ENCODE peak calls at places on chromosomes 4 and X, in seven cellular contexts. One of them, this sample, is unnamed.

GRCh38 chr4:2942532-2943363 is 20.5 kb downstream of the NOP14 start:
- DNase-seq in psoas muscle: no peak
- DNase-seq in effector memory CD4-positive, alpha-beta T cell: no peak
- DNase-seq in PC-9: no peak
- DNase-seq in tibial nerve: no peak
- DNase-seq in tibial artery: no peak
- DNase-seq in testis: no peak
- DNase-seq in this sample: no peak

GRCh38 chrX:28223991-28224390 is 242.7 kb upstream of the DCAF8L1 start:
- DNase-seq in testis: no peak
- DNase-seq in tibial nerve: no peak
- DNase-seq in PC-9: no peak
- DNase-seq in tibial artery: no peak
- DNase-seq in effector memory CD4-positive, alpha-beta T cell: no peak
- DNase-seq in psoas muscle: no peak
- DNase-seq in this sample: no peak

GRCh38 chr4:185119927-185120630 is 23.0 kb upstream of the SLC25A4 start:
- DNase-seq in effector memory CD4-positive, alpha-beta T cell: no peak
- DNase-seq in psoas muscle: no peak
- DNase-seq in testis: no peak
- DNase-seq in tibial artery: no peak
- DNase-seq in PC-9: no peak
- DNase-seq in tibial nerve: no peak
- DNase-seq in this sample: no peak

GRCh38 chr4:106494066-106494465 is 125.5 kb upstream of the GIMD1 start:
- DNase-seq in tibial artery: no peak
- DNase-seq in effector memory CD4-positive, alpha-beta T cell: no peak
- DNase-seq in testis: no peak
- DNase-seq in tibial nerve: no peak
- DNase-seq in PC-9: no peak
- DNase-seq in psoas muscle: no peak
- DNase-seq in this sample: no peak

GRCh38 chr4:8706221-8707044 is 113.9 kb downstream of the CPZ start:
- DNase-seq in tibial artery: peak; percentile 9
- DNase-seq in testis: no peak
- DNase-seq in psoas muscle: no peak
- DNase-seq in tibial nerve: peak; percentile 4
- DNase-seq in effector memory CD4-positive, alpha-beta T cell: no peak
- DNase-seq in PC-9: no peak
- DNase-seq in this sample: peak; percentile 7

GRCh38 chr4:73822812-73823480 is 13.5 kb upstream of the CXCL6 start:
- DNase-seq in psoas muscle: no peak
- DNase-seq in tibial artery: no peak
- DNase-seq in effector memory CD4-positive, alpha-beta T cell: no peak
- DNase-seq in PC-9: no peak
- DNase-seq in testis: no peak
- DNase-seq in tibial nerve: no peak
- DNase-seq in this sample: no peak

GRCh38 chr4:3527914-3528876 is 4.0 kb downstream of the LRPAP1 start:
- DNase-seq in tibial nerve: no peak
- DNase-seq in PC-9: no peak
- DNase-seq in tibial artery: no peak
- DNase-seq in testis: no peak
- DNase-seq in psoas muscle: no peak
- DNase-seq in effector memory CD4-positive, alpha-beta T cell: no peak
- DNase-seq in this sample: no peak

GRCh38 chr4:8763966-8764901 is 107.4 kb downstream of the HMX1 start:
- DNase-seq in psoas muscle: no peak
- DNase-seq in tibial nerve: no peak
- DNase-seq in effector memory CD4-positive, alpha-beta T cell: no peak
- DNase-seq in testis: no peak
- DNase-seq in tibial artery: peak; percentile 9
- DNase-seq in PC-9: no peak
- DNase-seq in this sample: peak; percentile 2

GRCh38 chr4:180617203-180617602 is 1626.0 kb upstream of the TENM3 start:
- DNase-seq in tibial artery: no peak
- DNase-seq in effector memory CD4-positive, alpha-beta T cell: no peak
- DNase-seq in tibial nerve: no peak
- DNase-seq in testis: no peak
- DNase-seq in psoas muscle: no peak
- DNase-seq in PC-9: no peak
- DNase-seq in this sample: no peak

GRCh38 chr4:182938213-182938645 is 21.0 kb upstream of the DCTD start:
- DNase-seq in psoas muscle: peak; percentile 66
- DNase-seq in tibial nerve: peak; percentile 51
- DNase-seq in tibial artery: peak; percentile 61
- DNase-seq in effector memory CD4-positive, alpha-beta T cell: peak; percentile 35
- DNase-seq in testis: peak; percentile 77
- DNase-seq in PC-9: peak; percentile 76
- DNase-seq in this sample: peak; percentile 72

GRCh38 chr4:141768954-141769353 is 132.6 kb downstream of the IL15 start:
- DNase-seq in tibial artery: no peak
- DNase-seq in PC-9: no peak
- DNase-seq in tibial nerve: no peak
- DNase-seq in effector memory CD4-positive, alpha-beta T cell: no peak
- DNase-seq in psoas muscle: no peak
- DNase-seq in testis: no peak
- DNase-seq in this sample: no peak

GRCh38 chr4:25551608-25552007 is 104.0 kb upstream of the SLC34A2 start:
- DNase-seq in tibial nerve: no peak
- DNase-seq in tibial artery: no peak
- DNase-seq in PC-9: peak; percentile 7
- DNase-seq in effector memory CD4-positive, alpha-beta T cell: no peak
- DNase-seq in testis: no peak
- DNase-seq in psoas muscle: no peak
- DNase-seq in this sample: no peak

GRCh38 chr4:1012031-1012739 is 759 bp downstream of the FGFRL1 start:
- DNase-seq in tibial artery: no peak
- DNase-seq in testis: no peak
- DNase-seq in psoas muscle: peak; percentile 44
- DNase-seq in effector memory CD4-positive, alpha-beta T cell: peak; percentile 31
- DNase-seq in PC-9: peak; percentile 57
- DNase-seq in tibial nerve: peak; percentile 23
- DNase-seq in this sample: no peak

GRCh38 chrX:147550217-147550616 is 361.5 kb upstream of the FMR1 start:
- DNase-seq in PC-9: peak; percentile 3
- DNase-seq in tibial artery: no peak
- DNase-seq in effector memory CD4-positive, alpha-beta T cell: no peak
- DNase-seq in testis: peak; percentile 77
- DNase-seq in tibial nerve: no peak
- DNase-seq in psoas muscle: no peak
- DNase-seq in this sample: no peak

GRCh38 chr4:95627709-95628108 is 78.9 kb upstream of the UNC5C start:
- DNase-seq in testis: no peak
- DNase-seq in tibial artery: no peak
- DNase-seq in psoas muscle: no peak
- DNase-seq in tibial nerve: no peak
- DNase-seq in PC-9: no peak
- DNase-seq in effector memory CD4-positive, alpha-beta T cell: no peak
- DNase-seq in this sample: no peak

GRCh38 chr4:16790508-16790907 is 107.9 kb downstream of the LDB2 start:
- DNase-seq in tibial artery: no peak
- DNase-seq in testis: no peak
- DNase-seq in tibial nerve: no peak
- DNase-seq in PC-9: no peak
- DNase-seq in effector memory CD4-positive, alpha-beta T cell: no peak
- DNase-seq in psoas muscle: no peak
- DNase-seq in this sample: no peak

GRCh38 chr4:9924750-9925149 is 96.5 kb downstream of the SLC2A9 start:
- DNase-seq in effector memory CD4-positive, alpha-beta T cell: no peak
- DNase-seq in psoas muscle: no peak
- DNase-seq in tibial nerve: no peak
- DNase-seq in PC-9: peak; percentile 3
- DNase-seq in tibial artery: no peak
- DNase-seq in testis: peak; percentile 19
- DNase-seq in this sample: no peak

GRCh38 chr4:7649741-7650531 is 215.2 kb upstream of the PSAPL1 start:
- DNase-seq in tibial artery: no peak
- DNase-seq in PC-9: peak; percentile 59
- DNase-seq in effector memory CD4-positive, alpha-beta T cell: peak; percentile 29
- DNase-seq in psoas muscle: peak; percentile 25
- DNase-seq in testis: peak; percentile 44
- DNase-seq in tibial nerve: no peak
- DNase-seq in this sample: no peak

GRCh38 chrX:45172890-45173289 is 27.8 kb downstream of the DIPK2B start:
- DNase-seq in PC-9: no peak
- DNase-seq in tibial artery: no peak
- DNase-seq in tibial nerve: no peak
- DNase-seq in effector memory CD4-positive, alpha-beta T cell: no peak
- DNase-seq in testis: no peak
- DNase-seq in psoas muscle: no peak
- DNase-seq in this sample: no peak

GRCh38 chrX:103741879-103742278 is 31.2 kb downstream of the TMEM31 start:
- DNase-seq in tibial artery: no peak
- DNase-seq in tibial nerve: no peak
- DNase-seq in effector memory CD4-positive, alpha-beta T cell: no peak
- DNase-seq in PC-9: no peak
- DNase-seq in psoas muscle: no peak
- DNase-seq in testis: no peak
- DNase-seq in this sample: no peak

GRCh38 chr4:40223343-40223742 is 26.5 kb downstream of the RHOH start:
- DNase-seq in tibial artery: no peak
- DNase-seq in psoas muscle: no peak
- DNase-seq in testis: no peak
- DNase-seq in tibial nerve: no peak
- DNase-seq in PC-9: no peak
- DNase-seq in effector memory CD4-positive, alpha-beta T cell: no peak
- DNase-seq in this sample: no peak
- H3K4me1 ChIP-seq in tibial artery: no peaks in the 10 kb centered on the region
- H3K4me1 ChIP-seq in psoas muscle: no peaks in the 10 kb centered on the region
- H3K4me1 ChIP-seq in testis: no peaks in the 10 kb centered on the region
- H3K4me1 ChIP-seq in tibial nerve: no peaks in the 10 kb centered on the region
- H3K4me1 ChIP-seq in PC-9: no peaks in the 10 kb centered on the region
- H3K4me1 ChIP-seq in effector memory CD4-positive, alpha-beta T cell: peaks cover 60% of the 10 kb centered on the region
- H3K4me1 ChIP-seq in this sample: no peaks in the 10 kb centered on the region

GRCh38 chr4:79688696-79689095 is 280.7 kb upstream of the GK2 start:
- DNase-seq in psoas muscle: no peak
- DNase-seq in tibial nerve: no peak
- DNase-seq in PC-9: no peak
- DNase-seq in testis: no peak
- DNase-seq in tibial artery: no peak
- DNase-seq in effector memory CD4-positive, alpha-beta T cell: no peak
- DNase-seq in this sample: no peak
- H3K27ac ChIP-seq in psoas muscle: no peak overlapping the region
- H3K27ac ChIP-seq in tibial nerve: no peak overlapping the region
- H3K27ac ChIP-seq in PC-9: no peak overlapping the region
- H3K27ac ChIP-seq in testis: no peak overlapping the region
- H3K27ac ChIP-seq in tibial artery: no peak overlapping the region
- H3K27ac ChIP-seq in effector memory CD4-positive, alpha-beta T cell: no peak overlapping the region
- H3K27ac ChIP-seq in this sample: no peak overlapping the region

GRCh38 chr4:112276113-112276512 is 9.6 kb downstream of the TIFA start:
- DNase-seq in testis: no peak
- DNase-seq in effector memory CD4-positive, alpha-beta T cell: no peak
- DNase-seq in tibial artery: no peak
- DNase-seq in psoas muscle: no peak
- DNase-seq in PC-9: no peak
- DNase-seq in tibial nerve: no peak
- DNase-seq in this sample: no peak

GRCh38 chr4:112270051-112270450 is 15.7 kb downstream of the TIFA start:
- DNase-seq in effector memory CD4-positive, alpha-beta T cell: no peak
- DNase-seq in tibial nerve: no peak
- DNase-seq in PC-9: no peak
- DNase-seq in testis: no peak
- DNase-seq in psoas muscle: no peak
- DNase-seq in tibial artery: no peak
- DNase-seq in this sample: no peak

GRCh38 chr4:112270643-112271484 is 14.8 kb downstream of the TIFA start:
- DNase-seq in tibial nerve: no peak
- DNase-seq in effector memory CD4-positive, alpha-beta T cell: no peak
- DNase-seq in testis: no peak
- DNase-seq in PC-9: no peak
- DNase-seq in psoas muscle: no peak
- DNase-seq in tibial artery: no peak
- DNase-seq in this sample: no peak

GRCh38 chr4:112274959-112275358 is 10.7 kb downstream of the TIFA start:
- DNase-seq in tibial nerve: no peak
- DNase-seq in PC-9: no peak
- DNase-seq in testis: no peak
- DNase-seq in psoas muscle: no peak
- DNase-seq in effector memory CD4-positive, alpha-beta T cell: no peak
- DNase-seq in tibial artery: no peak
- DNase-seq in this sample: no peak

DNA sequence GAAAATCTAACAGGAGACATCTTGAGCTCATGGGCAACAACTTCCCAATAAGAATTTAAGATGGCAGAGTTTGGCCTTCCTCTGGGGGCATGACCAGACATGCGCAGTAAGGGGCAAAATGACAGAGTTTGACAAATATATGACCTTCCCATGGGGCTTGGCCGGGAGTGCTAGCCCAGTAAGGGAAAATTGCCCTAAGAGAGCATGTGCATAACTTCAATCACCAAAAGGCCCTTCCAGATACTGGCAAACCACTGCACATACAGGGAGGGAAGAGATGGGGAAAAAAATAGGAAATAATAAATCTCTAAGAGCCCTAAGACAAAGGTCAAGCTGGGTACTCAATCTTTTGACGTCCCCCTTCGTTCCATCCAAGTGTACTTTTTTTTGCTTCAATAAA is 13.4 kb downstream of the TIFA start:
- DNase-seq in effector memory CD4-positive, alpha-beta T cell: no peak
- DNase-seq in testis: no peak
- DNase-seq in tibial artery: no peak
- DNase-seq in psoas muscle: no peak
- DNase-seq in PC-9: no peak
- DNase-seq in tibial nerve: no peak
- DNase-seq in this sample: no peak
- H3K4me3 ChIP-seq in effector memory CD4-positive, alpha-beta T cell: no peak overlapping the region
- H3K4me3 ChIP-seq in testis: no peak overlapping the region
- H3K4me3 ChIP-seq in tibial artery: no peak overlapping the region
- H3K4me3 ChIP-seq in psoas muscle: no peak overlapping the region
- H3K4me3 ChIP-seq in PC-9: no peak overlapping the region
- H3K4me3 ChIP-seq in tibial nerve: no peak overlapping the region
- H3K4me3 ChIP-seq in this sample: no peak overlapping the region

GRCh38 chr4:143356493-143356892 is 19.8 kb downstream of the GAB1 start:
- DNase-seq in effector memory CD4-positive, alpha-beta T cell: no peak
- DNase-seq in tibial nerve: no peak
- DNase-seq in psoas muscle: no peak
- DNase-seq in testis: no peak
- DNase-seq in PC-9: no peak
- DNase-seq in tibial artery: no peak
- DNase-seq in this sample: no peak
- H3K4me1 ChIP-seq in effector memory CD4-positive, alpha-beta T cell: no peaks in the 10 kb centered on the region
- H3K4me1 ChIP-seq in tibial nerve: peaks cover 99% of the 10 kb centered on the region
- H3K4me1 ChIP-seq in psoas muscle: peaks cover 92% of the 10 kb centered on the region
- H3K4me1 ChIP-seq in testis: peaks cover 80% of the 10 kb centered on the region
- H3K4me1 ChIP-seq in PC-9: peaks cover 75% of the 10 kb centered on the region
- H3K4me1 ChIP-seq in tibial artery: no peaks in the 10 kb centered on the region
- H3K4me1 ChIP-seq in this sample: no peaks in the 10 kb centered on the region

This sample was measured in left ventricle myocardium inferior.